ENCODE peak calls at places on chromosomes 16 and 17, in ten cellular contexts. One of them, this sample, is unnamed.

GRCh38 chr17:15233971-15234370 is 31.2 kb downstream of the PMP22 start:
- DNase-seq in lung: no peak
- DNase-seq in cardiac fibroblast: no peak
- DNase-seq in tibial nerve: no peak
- DNase-seq in cardiac muscle cell: no peak
- DNase-seq in glutamatergic neuron: no peak
- DNase-seq in fibroblast of mammary gland: no peak
- DNase-seq in heart right ventricle: no peak
- DNase-seq in transverse colon: no peak
- DNase-seq in keratinocyte: no peak
- DNase-seq in this sample: no peak

GRCh38 chr17:53191878-53192277 is 630.8 kb upstream of the KIF2B start:
- DNase-seq in glutamatergic neuron: no peak
- DNase-seq in transverse colon: no peak
- DNase-seq in tibial nerve: no peak
- DNase-seq in heart right ventricle: no peak
- DNase-seq in cardiac muscle cell: peak; percentile 1
- DNase-seq in keratinocyte: no peak
- DNase-seq in lung: no peak
- DNase-seq in fibroblast of mammary gland: no peak
- DNase-seq in cardiac fibroblast: no peak
- DNase-seq in this sample: no peak

GRCh38 chr16:56625140-56625942 is at the start of gene MT1E:
- DNase-seq in keratinocyte: no peak
- DNase-seq in cardiac fibroblast: peak; percentile 84
- DNase-seq in heart right ventricle: peak; percentile 85
- DNase-seq in glutamatergic neuron: peak; percentile 60
- DNase-seq in cardiac muscle cell: peak; percentile 84
- DNase-seq in lung: peak; percentile 77
- DNase-seq in transverse colon: peak; percentile 83
- DNase-seq in fibroblast of mammary gland: peak; percentile 73
- DNase-seq in tibial nerve: peak; percentile 42
- DNase-seq in this sample: no peak

GRCh38 chr16:83363521-83363920 is 444.3 kb upstream of the HSBP1 start:
- DNase-seq in cardiac fibroblast: no peak
- DNase-seq in tibial nerve: no peak
- DNase-seq in lung: no peak
- DNase-seq in keratinocyte: no peak
- DNase-seq in glutamatergic neuron: no peak
- DNase-seq in fibroblast of mammary gland: peak; percentile 10
- DNase-seq in transverse colon: no peak
- DNase-seq in heart right ventricle: no peak
- DNase-seq in cardiac muscle cell: no peak
- DNase-seq in this sample: no peak

GRCh38 chr16:72673118-72673517 is 374.8 kb downstream of the ZFHX3 start:
- DNase-seq in cardiac fibroblast: peak; percentile 12
- DNase-seq in glutamatergic neuron: no peak
- DNase-seq in lung: no peak
- DNase-seq in fibroblast of mammary gland: peak; percentile 16
- DNase-seq in cardiac muscle cell: no peak
- DNase-seq in tibial nerve: no peak
- DNase-seq in keratinocyte: no peak
- DNase-seq in heart right ventricle: no peak
- DNase-seq in transverse colon: no peak
- DNase-seq in this sample: no peak

GRCh38 chr17:49510059-49510719 is 15.1 kb downstream of the NGFR start:
- DNase-seq in keratinocyte: no peak
- DNase-seq in cardiac muscle cell: no peak
- DNase-seq in lung: no peak
- DNase-seq in glutamatergic neuron: no peak
- DNase-seq in fibroblast of mammary gland: no peak
- DNase-seq in tibial nerve: no peak
- DNase-seq in transverse colon: no peak
- DNase-seq in heart right ventricle: no peak
- DNase-seq in cardiac fibroblast: no peak
- DNase-seq in this sample: no peak

GRCh38 chr16:745739-746138 is 4.9 kb upstream of the CIAO3 start:
- DNase-seq in keratinocyte: no peak
- DNase-seq in cardiac muscle cell: peak; percentile 65
- DNase-seq in fibroblast of mammary gland: no peak
- DNase-seq in heart right ventricle: no peak
- DNase-seq in cardiac fibroblast: no peak
- DNase-seq in transverse colon: no peak
- DNase-seq in glutamatergic neuron: no peak
- DNase-seq in lung: peak; percentile 46
- DNase-seq in tibial nerve: no peak
- DNase-seq in this sample: peak; percentile 74

GRCh38 chr17:83064732-83065659 is 14.4 kb upstream of the METRNL start:
- DNase-seq in lung: peak; percentile 75
- DNase-seq in glutamatergic neuron: peak; percentile 7
- DNase-seq in keratinocyte: peak; percentile 35
- DNase-seq in cardiac muscle cell: no peak
- DNase-seq in transverse colon: peak; percentile 76
- DNase-seq in tibial nerve: no peak
- DNase-seq in fibroblast of mammary gland: no peak
- DNase-seq in heart right ventricle: peak; percentile 10
- DNase-seq in cardiac fibroblast: no peak
- DNase-seq in this sample: peak; percentile 68

GRCh38 chr17:2703606-2704005 is 8.0 kb downstream of the CLUH start:
- DNase-seq in fibroblast of mammary gland: no peak
- DNase-seq in keratinocyte: no peak
- DNase-seq in transverse colon: no peak
- DNase-seq in cardiac muscle cell: no peak
- DNase-seq in tibial nerve: no peak
- DNase-seq in heart right ventricle: no peak
- DNase-seq in cardiac fibroblast: no peak
- DNase-seq in lung: no peak
- DNase-seq in glutamatergic neuron: no peak
- DNase-seq in this sample: no peak

GRCh38 chr16:30997000-30997886 is 12.2 kb downstream of the HSD3B7 start:
- DNase-seq in keratinocyte: peak; percentile 82
- DNase-seq in cardiac muscle cell: peak; percentile 68
- DNase-seq in fibroblast of mammary gland: peak; percentile 75
- DNase-seq in tibial nerve: peak; percentile 69
- DNase-seq in transverse colon: peak; percentile 87
- DNase-seq in heart right ventricle: peak; percentile 90
- DNase-seq in lung: peak; percentile 86
- DNase-seq in glutamatergic neuron: peak; percentile 75
- DNase-seq in cardiac fibroblast: peak; percentile 72
- DNase-seq in this sample: peak; percentile 79

GRCh38 chr16:58490100-58490499 is 9.8 kb upstream of the NDRG4 start:
- DNase-seq in heart right ventricle: no peak
- DNase-seq in lung: no peak
- DNase-seq in transverse colon: no peak
- DNase-seq in fibroblast of mammary gland: no peak
- DNase-seq in tibial nerve: no peak
- DNase-seq in cardiac muscle cell: no peak
- DNase-seq in cardiac fibroblast: no peak
- DNase-seq in keratinocyte: no peak
- DNase-seq in glutamatergic neuron: no peak
- DNase-seq in this sample: no peak

GRCh38 chr17:74531231-74531761 is at the start of gene CD300LB:
- DNase-seq in cardiac fibroblast: no peak
- DNase-seq in tibial nerve: no peak
- DNase-seq in transverse colon: no peak
- DNase-seq in keratinocyte: no peak
- DNase-seq in fibroblast of mammary gland: no peak
- DNase-seq in heart right ventricle: no peak
- DNase-seq in glutamatergic neuron: no peak
- DNase-seq in cardiac muscle cell: no peak
- DNase-seq in lung: no peak
- DNase-seq in this sample: no peak

GRCh38 chr16:49788505-49788904 is 67.4 kb downstream of the ZNF423 start:
- DNase-seq in tibial nerve: no peak
- DNase-seq in heart right ventricle: peak; percentile 33
- DNase-seq in lung: no peak
- DNase-seq in cardiac muscle cell: no peak
- DNase-seq in fibroblast of mammary gland: no peak
- DNase-seq in cardiac fibroblast: peak; percentile 62
- DNase-seq in transverse colon: no peak
- DNase-seq in glutamatergic neuron: no peak
- DNase-seq in keratinocyte: no peak
- DNase-seq in this sample: no peak

GRCh38 chr16:1680361-1680760 is 2.3 kb downstream of the JPT2 start:
- DNase-seq in cardiac fibroblast: no peak
- DNase-seq in fibroblast of mammary gland: no peak
- DNase-seq in heart right ventricle: no peak
- DNase-seq in glutamatergic neuron: no peak
- DNase-seq in lung: no peak
- DNase-seq in transverse colon: no peak
- DNase-seq in tibial nerve: no peak
- DNase-seq in cardiac muscle cell: no peak
- DNase-seq in keratinocyte: no peak
- DNase-seq in this sample: no peak

GRCh38 chr17:20935740-20936139 is 107.1 kb downstream of the USP22 start:
- DNase-seq in glutamatergic neuron: no peak
- DNase-seq in lung: no peak
- DNase-seq in transverse colon: no peak
- DNase-seq in keratinocyte: no peak
- DNase-seq in fibroblast of mammary gland: peak; percentile 85
- DNase-seq in heart right ventricle: no peak
- DNase-seq in tibial nerve: no peak
- DNase-seq in cardiac fibroblast: peak; percentile 81
- DNase-seq in cardiac muscle cell: no peak
- DNase-seq in this sample: no peak

GRCh38 chr17:82930924-82931695 is 91.3 kb upstream of the ZNF750 start:
- DNase-seq in glutamatergic neuron: no peak
- DNase-seq in heart right ventricle: no peak
- DNase-seq in cardiac muscle cell: no peak
- DNase-seq in cardiac fibroblast: no peak
- DNase-seq in tibial nerve: no peak
- DNase-seq in keratinocyte: no peak
- DNase-seq in transverse colon: peak; percentile 4
- DNase-seq in fibroblast of mammary gland: no peak
- DNase-seq in lung: no peak
- DNase-seq in this sample: no peak

GRCh38 chr17:46983782-46984181 is 4.7 kb upstream of the RPRML start:
- DNase-seq in keratinocyte: no peak
- DNase-seq in tibial nerve: no peak
- DNase-seq in fibroblast of mammary gland: no peak
- DNase-seq in lung: no peak
- DNase-seq in transverse colon: no peak
- DNase-seq in cardiac muscle cell: peak; percentile 37
- DNase-seq in glutamatergic neuron: no peak
- DNase-seq in cardiac fibroblast: no peak
- DNase-seq in heart right ventricle: no peak
- DNase-seq in this sample: no peak

GRCh38 chr17:19410875-19411291 is at the start of gene RNF112:
- DNase-seq in keratinocyte: no peak
- DNase-seq in glutamatergic neuron: peak; percentile 59
- DNase-seq in lung: no peak
- DNase-seq in tibial nerve: no peak
- DNase-seq in cardiac fibroblast: peak; percentile 71
- DNase-seq in cardiac muscle cell: no peak
- DNase-seq in fibroblast of mammary gland: peak; percentile 40
- DNase-seq in transverse colon: no peak
- DNase-seq in heart right ventricle: peak; percentile 39
- DNase-seq in this sample: no peak

GRCh38 chr17:60971515-60972369 is 294.1 kb downstream of the BCAS3 start:
- DNase-seq in cardiac fibroblast: peak; percentile 66
- DNase-seq in glutamatergic neuron: peak; percentile 56
- DNase-seq in fibroblast of mammary gland: peak; percentile 76
- DNase-seq in lung: no peak
- DNase-seq in tibial nerve: peak; percentile 9
- DNase-seq in cardiac muscle cell: peak; percentile 64
- DNase-seq in heart right ventricle: no peak
- DNase-seq in keratinocyte: no peak
- DNase-seq in transverse colon: peak; percentile 28
- DNase-seq in this sample: peak; percentile 45

GRCh38 chr17:78412403-78412802 is 34.0 kb downstream of the PGS1 start:
- DNase-seq in transverse colon: no peak
- DNase-seq in glutamatergic neuron: peak; percentile 41
- DNase-seq in keratinocyte: no peak
- DNase-seq in cardiac fibroblast: peak; percentile 35
- DNase-seq in heart right ventricle: no peak
- DNase-seq in fibroblast of mammary gland: peak; percentile 49
- DNase-seq in cardiac muscle cell: peak; percentile 27
- DNase-seq in tibial nerve: no peak
- DNase-seq in lung: no peak
- DNase-seq in this sample: no peak
- TF ChIP-seq CTCF in transverse colon: peak; percentile 19
- TF ChIP-seq CTCF in glutamatergic neuron: peak; percentile 65
- TF ChIP-seq CTCF in keratinocyte: peak; percentile 55
- TF ChIP-seq CTCF in cardiac fibroblast: peak; percentile 57
- TF ChIP-seq CTCF in heart right ventricle: peak; percentile 38
- TF ChIP-seq CTCF in fibroblast of mammary gland: peak; percentile 49
- TF ChIP-seq CTCF in cardiac muscle cell: peak; percentile 45
- TF ChIP-seq CTCF in tibial nerve: peak; percentile 39
- TF ChIP-seq CTCF in lung: no peak
- TF ChIP-seq CTCF in this sample: peak; percentile 23

DNA sequence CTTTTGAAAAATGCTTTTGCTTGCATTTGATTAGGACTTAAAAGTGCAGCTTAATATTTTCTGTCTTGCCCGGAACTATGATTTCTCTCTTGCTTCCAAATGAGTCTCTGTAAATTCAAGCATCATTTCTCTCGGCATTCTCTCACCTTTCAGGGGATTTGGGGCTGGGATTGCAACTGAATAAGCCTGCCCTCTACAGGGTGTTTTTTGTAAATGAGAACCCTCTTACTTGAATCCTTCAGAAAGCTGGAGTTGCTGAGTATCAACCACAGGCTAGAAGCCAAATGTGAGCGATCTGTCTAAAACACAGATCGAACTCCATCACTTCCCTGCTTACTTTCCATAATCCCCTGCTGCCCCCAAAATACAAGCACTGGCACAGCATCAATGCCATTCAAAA is 234.6 kb downstream of the TMEM114 start:
- DNase-seq in tibial nerve: no peak
- DNase-seq in cardiac fibroblast: no peak
- DNase-seq in lung: no peak
- DNase-seq in cardiac muscle cell: peak; percentile 34
- DNase-seq in glutamatergic neuron: no peak
- DNase-seq in transverse colon: no peak
- DNase-seq in fibroblast of mammary gland: no peak
- DNase-seq in keratinocyte: no peak
- DNase-seq in heart right ventricle: no peak
- DNase-seq in this sample: no peak
- TF ChIP-seq CTCF in tibial nerve: no peak
- TF ChIP-seq CTCF in cardiac fibroblast: no peak
- TF ChIP-seq CTCF in lung: no peak
- TF ChIP-seq CTCF in cardiac muscle cell: no peak
- TF ChIP-seq CTCF in glutamatergic neuron: no peak
- TF ChIP-seq CTCF in transverse colon: no peak
- TF ChIP-seq CTCF in fibroblast of mammary gland: no peak
- TF ChIP-seq CTCF in keratinocyte: no peak
- TF ChIP-seq CTCF in heart right ventricle: no peak
- TF ChIP-seq CTCF in this sample: no peak

GRCh38 chr17:18139498-18139897 is 30.9 kb downstream of the MYO15A start:
- DNase-seq in glutamatergic neuron: no peak
- DNase-seq in keratinocyte: no peak
- DNase-seq in heart right ventricle: no peak
- DNase-seq in tibial nerve: no peak
- DNase-seq in transverse colon: no peak
- DNase-seq in cardiac muscle cell: no peak
- DNase-seq in fibroblast of mammary gland: no peak
- DNase-seq in lung: no peak
- DNase-seq in cardiac fibroblast: no peak
- DNase-seq in this sample: no peak
- TF ChIP-seq CTCF in glutamatergic neuron: no peak
- TF ChIP-seq CTCF in keratinocyte: no peak
- TF ChIP-seq CTCF in heart right ventricle: no peak
- TF ChIP-seq CTCF in tibial nerve: no peak
- TF ChIP-seq CTCF in transverse colon: no peak
- TF ChIP-seq CTCF in cardiac muscle cell: no peak
- TF ChIP-seq CTCF in fibroblast of mammary gland: no peak
- TF ChIP-seq CTCF in lung: no peak
- TF ChIP-seq CTCF in cardiac fibroblast: no peak
- TF ChIP-seq CTCF in this sample: no peak

GRCh38 chr17:43940630-43941029 is 1.6 kb downstream of the PPY start:
- DNase-seq in transverse colon: no peak
- DNase-seq in cardiac muscle cell: peak; percentile 81
- DNase-seq in lung: no peak
- DNase-seq in keratinocyte: no peak
- DNase-seq in glutamatergic neuron: peak; percentile 85
- DNase-seq in cardiac fibroblast: peak; percentile 42
- DNase-seq in fibroblast of mammary gland: no peak
- DNase-seq in tibial nerve: no peak
- DNase-seq in heart right ventricle: no peak
- DNase-seq in this sample: peak; percentile 73
- TF ChIP-seq CTCF in transverse colon: no peak
- TF ChIP-seq CTCF in cardiac muscle cell: peak; percentile 66
- TF ChIP-seq CTCF in lung: no peak
- TF ChIP-seq CTCF in keratinocyte: peak; percentile 45
- TF ChIP-seq CTCF in glutamatergic neuron: peak; percentile 88
- TF ChIP-seq CTCF in cardiac fibroblast: peak; percentile 75
- TF ChIP-seq CTCF in fibroblast of mammary gland: peak; percentile 54
- TF ChIP-seq CTCF in tibial nerve: no peak
- TF ChIP-seq CTCF in heart right ventricle: peak; percentile 41
- TF ChIP-seq CTCF in this sample: peak; percentile 89